ENCODE peak calls at places on chromosomes 16 and 17, in seven cellular contexts. P is AG09319, B is mesothelial cell of epicardium, M is adrenal gland, Z is mucosa of descending colon, J is lower leg skin, Y is endothelial cell. R is an unnamed sample.

GRCh38 chr17:75094871-75095399 is 7.2 kb downstream of the SLC16A5 start:
- DNase-seq in J (no peak), M (no peak), Z (peak), P (no peak), Y (no peak), B (no peak), R (no peak)

GRCh38 chr17:30230596-30231125 is 4.8 kb downstream of the SLC6A4 start:
- DNase-seq in Z (no peak), J (peak), Y (no peak), P (no peak), M (no peak), B (no peak), R (no peak)

GRCh38 chr17:50152736-50153135 is 2.3 kb upstream of the PPP1R9B start:
- DNase-seq in B (no peak), P (no peak), Z (no peak), Y (no peak), M (no peak), J (no peak), R (no peak)

GRCh38 chr16:59878999-59879398 is 1144.9 kb upstream of the GOT2 start:
- DNase-seq in P (no peak), Y (no peak), B (no peak), Z (no peak), M (no peak), J (no peak), R (no peak)

GRCh38 chr17:74332763-74333220 is 6.8 kb downstream of the KIF19 start:
- DNase-seq in M (no peak), Z (peak), J (no peak), Y (no peak), B (no peak), P (no peak), R (no peak)

GRCh38 chr17:77830816-77831490 is 127.5 kb upstream of the TNRC6C start:
- DNase-seq in P (no peak), Z (no peak), Y (no peak), J (no peak), M (no peak), B (no peak), R (no peak)

GRCh38 chr16:15482068-15482747 is 47.8 kb downstream of the BMERB1 start:
- DNase-seq in B (no peak), M (peak), Y (peak), J (peak), Z (peak), P (peak), R (peak)

GRCh38 chr17:48066192-48066591 is 18.0 kb downstream of the NFE2L1 start:
- DNase-seq in M (no peak), Y (no peak), B (no peak), J (no peak), P (no peak), Z (no peak), R (no peak)

GRCh38 chr16:17476414-17477259 is 5.9 kb upstream of the XYLT1 start:
- DNase-seq in P (peak), Z (peak), B (no peak), Y (peak), J (peak), M (no peak), R (peak)

GRCh38 chr17:73820686-73821448 is 176.6 kb upstream of the SDK2 start:
- DNase-seq in J (peak), Z (peak), M (no peak), Y (no peak), B (no peak), P (no peak), R (no peak)

GRCh38 chr16:28548306-28548802 is 5.4 kb upstream of the SGF29 start:
- DNase-seq in M (no peak), J (no peak), Z (no peak), B (no peak), Y (no peak), P (no peak), R (no peak)

GRCh38 chr16:81581107-81581506 is 136.5 kb downstream of the CMIP start:
- DNase-seq in B (no peak), M (no peak), Z (peak), P (no peak), Y (no peak), J (peak), R (no peak)

GRCh38 chr16:25633549-25633948 is 58.2 kb upstream of the HS3ST4 start:
- DNase-seq in M (no peak), Y (no peak), B (no peak), Z (no peak), J (no peak), P (no peak), R (no peak)

GRCh38 chr17:58301504-58302150 is 20.9 kb upstream of the MPO start:
- DNase-seq in Z (no peak), J (peak), Y (no peak), M (no peak), P (no peak), B (no peak), R (no peak)

GRCh38 chr17:40340880-40341807 is 23.4 kb downstream of the GJD3 start:
- DNase-seq in J (peak), Y (peak), P (no peak), Z (peak), M (peak), B (peak), R (peak)

GRCh38 chr16:29743827-29744531 is 1.8 kb downstream of the C16orf54 start:
- DNase-seq in P (no peak), M (no peak), J (no peak), B (no peak), Y (no peak), Z (no peak), R (peak)

GRCh38 chr16:65314246-65315003 is 192.6 kb upstream of the CDH11 start:
- DNase-seq in B (no peak), Z (no peak), P (no peak), M (no peak), J (no peak), Y (no peak), R (no peak)

GRCh38 chr16:71647391-71647790 is 21.4 kb downstream of the MARVELD3 start:
- DNase-seq in J (no peak), Z (no peak), B (no peak), P (no peak), Y (no peak), M (no peak), R (no peak)

GRCh38 chr17:80861360-80861861 is 130.2 kb upstream of the CHMP6 start:
- DNase-seq in Y (no peak), P (no peak), M (no peak), J (no peak), B (no peak), Z (no peak), R (no peak)

GRCh38 chr17:19302791-19303233 is 59.7 kb downstream of the B9D1 start:
- DNase-seq in J (no peak), M (no peak), B (no peak), Z (no peak), P (no peak), Y (peak), R (no peak)

GRCh38 chr17:51995797-51996403 is 162.6 kb downstream of the CA10 start:
- DNase-seq in M (no peak), Z (no peak), Y (no peak), J (no peak), B (no peak), P (no peak), R (no peak)

GRCh38 chr16:48381201-48381600 is 4.0 kb downstream of the SIAH1 start:
- DNase-seq in Z (no peak), B (no peak), J (no peak), Y (no peak), M (no peak), P (no peak), R (no peak)

GRCh38 chr16:28609631-28610594 is at the start of gene SULT1A1:
- DNase-seq in Z (peak), Y (no peak), P (no peak), J (peak), B (no peak), M (peak), R (no peak)

GRCh38 chr16:53261276-53261675 is 173.0 kb upstream of the RBL2 start:
- DNase-seq in Y (no peak), J (no peak), M (no peak), B (no peak), Z (no peak), P (no peak), R (no peak)

DNA sequence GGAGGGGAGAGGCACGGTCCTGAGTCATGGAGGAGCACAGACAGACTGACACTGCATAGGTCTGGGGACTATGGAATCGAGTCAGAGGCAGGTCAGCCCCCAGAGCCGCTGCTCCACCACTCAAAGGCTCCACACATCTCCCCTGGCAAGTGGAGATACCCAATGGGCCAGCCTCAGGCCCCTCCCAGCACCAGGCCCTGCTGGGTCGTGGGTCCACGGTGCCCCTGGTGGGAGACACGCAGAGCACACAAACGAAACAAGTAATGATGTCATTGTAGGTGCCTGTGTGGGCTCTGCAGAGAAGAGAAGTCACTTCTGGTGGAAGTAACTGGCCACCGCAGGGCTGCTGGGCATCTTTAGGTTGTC is 59.4 kb upstream of the ENPP7 start:
- DNase-seq in P (no peak), B (no peak), Z (no peak), J (no peak), Y (no peak), M (no peak), R (no peak)
- TF ChIP-seq CTCF in P (no peak), B (no peak), Z (no peak), J (no peak), Y (no peak), M (no peak), R (no peak)

GRCh38 chr16:76195648-76196047 is 81.6 kb upstream of the CNTNAP4 start:
- DNase-seq in B (no peak), Z (no peak), J (no peak), Y (no peak), P (no peak), M (no peak), R (no peak)
- TF ChIP-seq CTCF in B (no peak), Z (no peak), J (no peak), Y (no peak), P (no peak), M (no peak), R (no peak)

GRCh38 chr17:13114601-13115024 is 96.8 kb upstream of the ELAC2 start:
- DNase-seq in B (peak), P (peak), J (no peak), Y (peak), M (no peak), Z (peak), R (peak)
- TF ChIP-seq CTCF in B (peak), P (peak), J (no peak), Y (peak), M (peak), Z (peak), R (peak)

GRCh38 chr17:44587339-44587738 is 30.1 kb downstream of the FZD2 start:
- DNase-seq in J (no peak), Z (no peak), Y (no peak), M (peak), B (no peak), P (peak), R (no peak)
- TF ChIP-seq CTCF in J (no peak), Z (no peak), Y (no peak), M (no peak), B (no peak), P (no peak), R (no peak)

DNA sequence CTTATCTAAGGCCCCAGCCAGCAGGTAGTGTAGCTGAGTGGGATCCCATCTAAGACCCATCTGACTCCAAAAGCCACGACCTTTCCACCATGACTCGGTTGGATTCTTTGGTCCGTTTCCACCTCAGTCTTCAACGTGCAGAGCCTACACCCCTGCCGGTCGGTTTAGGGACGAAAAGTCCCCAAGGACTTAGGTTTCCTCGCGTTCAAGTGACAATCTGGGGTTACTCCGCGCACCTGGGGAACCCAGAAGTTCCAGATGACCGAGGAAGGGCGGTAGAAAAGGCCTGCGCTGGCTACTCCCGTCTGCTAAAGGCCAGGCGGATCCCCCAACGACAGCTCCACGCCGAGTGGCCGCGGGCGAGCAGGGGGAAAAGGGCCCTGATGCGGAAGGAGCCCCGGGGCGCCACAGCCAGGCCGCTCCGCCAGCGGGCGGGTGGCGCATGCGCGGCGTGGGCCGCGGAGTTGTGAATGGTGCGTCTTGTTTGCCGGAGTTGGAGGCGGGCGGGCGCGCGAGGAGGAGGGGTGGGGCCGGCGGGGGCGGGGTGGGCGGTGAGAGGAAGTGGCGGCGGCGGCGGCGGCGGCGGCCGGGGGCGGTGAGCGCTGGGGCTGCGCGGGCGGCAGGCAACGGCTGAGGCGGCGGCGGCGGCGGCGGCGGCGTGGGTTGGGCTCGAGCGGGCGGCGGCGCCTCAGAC is at the start of gene CBFB:
- DNase-seq in M (peak), Y (peak), J (peak), P (peak), Z (peak), B (peak), R (peak)
- TF ChIP-seq CTCF in M (peak), Y (no peak), J (no peak), P (no peak), Z (no peak), B (no peak), R (peak)

GRCh38 chr17:63437287-63438091 is 8.6 kb downstream of the CYB561 start:
- DNase-seq in Z (no peak), B (no peak), J (no peak), Y (no peak), P (no peak), M (peak), R (no peak)

GRCh38 chr17:63436523-63437110 is 9.5 kb downstream of the CYB561 start:
- DNase-seq in M (peak), B (no peak), P (no peak), J (no peak), Y (no peak), Z (no peak), R (peak)

GRCh38 chr17:63434951-63435571 is 11.0 kb downstream of the CYB561 start:
- DNase-seq in Y (no peak), M (peak), Z (peak), P (no peak), J (peak), B (no peak), R (peak)

GRCh38 chr17:63433746-63434591 is 12.1 kb downstream of the CYB561 start:
- DNase-seq in Z (peak), M (peak), B (no peak), J (peak), Y (no peak), P (peak), R (peak)

DNA sequence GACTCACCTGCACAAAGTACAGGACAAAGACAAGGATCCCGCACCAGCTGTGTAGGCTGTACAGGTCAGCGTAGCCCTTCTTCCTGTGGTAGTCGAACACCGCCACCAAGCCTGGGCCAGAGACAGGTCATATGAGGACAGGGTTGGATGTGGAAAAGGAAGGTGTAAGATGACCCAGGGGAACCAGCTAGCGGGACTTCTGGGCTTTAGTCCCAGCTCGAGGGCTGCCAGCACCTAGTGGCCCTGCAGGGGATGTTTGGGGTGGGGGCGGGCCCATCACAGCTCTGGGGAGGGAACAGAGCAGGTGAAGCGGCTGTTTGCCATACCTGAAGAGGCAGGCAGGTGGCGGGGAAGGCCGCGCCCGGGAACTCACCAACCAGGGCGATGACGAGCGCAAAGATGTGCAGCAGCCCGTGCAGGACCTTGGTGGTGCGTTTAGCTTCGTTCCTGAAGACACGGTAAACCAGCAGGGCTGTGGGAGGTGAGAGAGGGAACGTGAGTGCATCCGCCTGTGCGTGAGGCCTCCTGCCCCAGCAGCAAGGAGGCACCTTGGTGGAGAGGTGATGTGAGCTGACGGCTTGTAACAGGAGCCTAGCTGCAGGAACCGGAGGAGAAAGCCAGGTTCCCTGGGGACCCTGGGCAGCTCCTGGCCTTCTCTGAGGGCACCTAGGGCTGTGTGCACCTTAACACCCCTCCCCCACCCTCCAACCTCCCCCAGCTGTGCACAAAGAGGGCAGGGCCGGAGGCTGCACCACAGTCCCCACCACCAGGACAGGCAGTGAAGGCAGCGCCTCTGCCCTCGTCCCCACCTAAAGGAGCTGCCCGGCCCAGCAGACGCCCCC is 10.2 kb downstream of the CYB561 start:
- DNase-seq in B (no peak), P (no peak), Y (no peak), J (no peak), Z (peak), M (no peak), R (no peak)
- TF ChIP-seq CTCF in B (no peak), P (no peak), Y (no peak), J (no peak), Z (peak), M (no peak), R (no peak)

GRCh38 chr16:67713647-67714273 is 5.4 kb downstream of the GFOD2 start:
- DNase-seq in Z (no peak), M (no peak), B (no peak), Y (no peak), P (no peak), J (no peak), R (no peak)
- TF ChIP-seq CTCF in Z (no peak), M (no peak), B (no peak), Y (no peak), P (no peak), J (no peak), R (no peak)

GRCh38 chr16:67017810-67018488 is 11.0 kb upstream of the CBFB start:
- DNase-seq in M (peak), P (peak), J (peak), Y (peak), Z (peak), B (peak), R (peak)
- TF ChIP-seq CTCF in M (peak), P (peak), J (no peak), Y (peak), Z (peak), B (peak), R (peak)

GRCh38 chr16:69234460-69234859 is 47.5 kb downstream of the SNTB2 start:
- DNase-seq in Z (no peak), J (no peak), B (no peak), M (no peak), Y (no peak), P (no peak), R (no peak)

GRCh38 chr16:69236319-69236718 is 49.4 kb downstream of the SNTB2 start:
- DNase-seq in J (no peak), P (no peak), M (no peak), Y (no peak), Z (no peak), B (no peak), R (no peak)

GRCh38 chr16:69233124-69233523 is 46.2 kb downstream of the SNTB2 start:
- DNase-seq in B (no peak), Y (no peak), P (no peak), M (no peak), Z (no peak), J (no peak), R (no peak)
- TF ChIP-seq CTCF in B (no peak), Y (no peak), P (no peak), M (no peak), Z (no peak), J (no peak), R (no peak)

GRCh38 chr16:8579559-8579958 is 10.8 kb downstream of the TMEM114 start:
- DNase-seq in P (no peak), J (peak), Z (no peak), M (no peak), Y (no peak), B (no peak), R (no peak)

GRCh38 chr16:8583199-8583598 is 7.1 kb downstream of the TMEM114 start:
- DNase-seq in B (no peak), Y (no peak), Z (no peak), J (no peak), M (no peak), P (no peak), R (no peak)

GRCh38 chr16:8585942-8586341 is 4.4 kb downstream of the TMEM114 start:
- DNase-seq in M (no peak), J (no peak), Z (peak), Y (no peak), P (no peak), B (no peak), R (no peak)

GRCh38 chr16:8583712-8584111 is 6.6 kb downstream of the TMEM114 start:
- DNase-seq in J (no peak), M (no peak), Y (no peak), Z (no peak), B (no peak), P (no peak), R (no peak)

DNA sequence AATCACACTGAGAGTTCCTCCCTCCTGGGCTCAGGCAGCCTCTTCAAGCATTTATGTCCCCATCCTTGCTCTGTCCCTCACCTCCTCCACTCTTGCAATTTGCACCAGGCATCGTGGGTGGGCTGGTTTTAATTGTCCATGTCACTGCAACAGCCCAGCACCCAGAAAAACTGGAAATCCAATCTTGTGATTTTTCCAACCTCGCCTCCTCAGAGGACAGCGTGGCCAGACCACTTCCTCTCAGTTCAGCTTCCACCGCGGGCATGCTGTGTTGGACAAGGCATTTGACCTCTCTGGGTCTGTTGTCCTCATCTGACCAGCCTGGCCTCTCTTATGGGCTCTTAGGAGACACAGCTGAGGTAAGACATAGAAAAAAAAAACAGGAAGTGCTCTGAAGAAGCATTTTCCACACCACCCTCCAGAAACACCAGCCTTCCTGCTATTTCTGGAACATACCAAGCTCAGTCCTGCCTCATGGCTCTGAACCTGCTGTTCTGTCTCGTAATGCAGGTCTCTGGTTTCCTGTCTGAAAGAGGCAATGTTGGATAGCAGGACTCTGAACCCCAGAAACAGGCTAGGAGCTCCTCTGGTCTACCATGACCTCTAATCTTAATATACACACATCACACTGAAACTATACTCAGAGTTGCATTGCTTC is 8.3 kb downstream of the TMEM114 start:
- DNase-seq in M (peak), B (no peak), Z (peak), P (no peak), J (peak), Y (no peak), R (no peak)
- TF ChIP-seq CTCF in M (no peak), B (no peak), Z (no peak), P (no peak), J (no peak), Y (no peak), R (no peak)

R was measured in activated CD8-positive, alpha-beta T cell treated with anti-CD3 and anti-CD28 coated beads for 36 hours.